ENCODE peak calls at places on chromosomes 6 and 20, in seven cellular contexts. C is body of pancreas; X is left lung; Y is esophagus muscularis mucosa; W is heart left ventricle; P is mesenchymal stem cell; R is CD8-positive, alpha-beta T cell. K is an unnamed sample.

GRCh38 chr20:48819813-48820648 is 7.8 kb downstream of the PREX1 start:
- DNase-seq in W (no peak), Y (no peak), R (no peak), P (no peak), X (no peak), C (no peak), K (no peak)

GRCh38 chr6:6648659-6649343 is 60.3 kb downstream of the LY86 start:
- DNase-seq in C (no peak), P (no peak), Y (no peak), R (no peak), W (no peak), X (no peak), K (no peak)

GRCh38 chr20:63775096-63775978 is 35.8 kb downstream of the SLC2A4RG start:
- DNase-seq in X (peak; percentile 81), R (peak; percentile 42), C (no peak), Y (no peak), W (peak; percentile 44), P (peak; percentile 45), K (peak; percentile 57)

GRCh38 chr6:63268574-63268973 is 51.2 kb downstream of the LGSN start:
- DNase-seq in Y (no peak), X (no peak), C (no peak), R (no peak), W (no peak), P (no peak), K (no peak)

GRCh38 chr6:129641344-129641743 is 68.6 kb downstream of the ARHGAP18 start:
- DNase-seq in C (no peak), R (no peak), Y (no peak), X (no peak), W (no peak), P (peak; percentile 75), K (no peak)

GRCh38 chr20:38617011-38617829 is 15.6 kb downstream of the ARHGAP40 start:
- DNase-seq in P (peak; percentile 8), W (no peak), C (no peak), R (no peak), X (no peak), Y (no peak), K (no peak)

GRCh38 chr20:47675190-47676142 is 109.8 kb downstream of the SULF2 start:
- DNase-seq in X (no peak), R (no peak), Y (no peak), W (no peak), C (no peak), P (no peak), K (no peak)

GRCh38 chr6:73340048-73340447 is 14.0 kb downstream of the DPPA5 start:
- DNase-seq in C (no peak), P (no peak), Y (no peak), W (no peak), R (no peak), X (no peak), K (no peak)

GRCh38 chr6:113642714-113643442 is 214.3 kb upstream of the MARCKS start:
- DNase-seq in Y (no peak), C (peak; percentile 98), P (no peak), W (peak; percentile 24), R (no peak), X (no peak), K (no peak)

GRCh38 chr20:11060423-11061205 is 386.8 kb upstream of the JAG1 start:
- DNase-seq in Y (no peak), W (no peak), R (no peak), P (no peak), X (no peak), C (no peak), K (no peak)

GRCh38 chr6:89792881-89793280 is 26.7 kb downstream of the MDN1 start:
- DNase-seq in C (no peak), Y (no peak), W (no peak), X (no peak), R (no peak), P (peak; percentile 44), K (peak; percentile 81)

DNA sequence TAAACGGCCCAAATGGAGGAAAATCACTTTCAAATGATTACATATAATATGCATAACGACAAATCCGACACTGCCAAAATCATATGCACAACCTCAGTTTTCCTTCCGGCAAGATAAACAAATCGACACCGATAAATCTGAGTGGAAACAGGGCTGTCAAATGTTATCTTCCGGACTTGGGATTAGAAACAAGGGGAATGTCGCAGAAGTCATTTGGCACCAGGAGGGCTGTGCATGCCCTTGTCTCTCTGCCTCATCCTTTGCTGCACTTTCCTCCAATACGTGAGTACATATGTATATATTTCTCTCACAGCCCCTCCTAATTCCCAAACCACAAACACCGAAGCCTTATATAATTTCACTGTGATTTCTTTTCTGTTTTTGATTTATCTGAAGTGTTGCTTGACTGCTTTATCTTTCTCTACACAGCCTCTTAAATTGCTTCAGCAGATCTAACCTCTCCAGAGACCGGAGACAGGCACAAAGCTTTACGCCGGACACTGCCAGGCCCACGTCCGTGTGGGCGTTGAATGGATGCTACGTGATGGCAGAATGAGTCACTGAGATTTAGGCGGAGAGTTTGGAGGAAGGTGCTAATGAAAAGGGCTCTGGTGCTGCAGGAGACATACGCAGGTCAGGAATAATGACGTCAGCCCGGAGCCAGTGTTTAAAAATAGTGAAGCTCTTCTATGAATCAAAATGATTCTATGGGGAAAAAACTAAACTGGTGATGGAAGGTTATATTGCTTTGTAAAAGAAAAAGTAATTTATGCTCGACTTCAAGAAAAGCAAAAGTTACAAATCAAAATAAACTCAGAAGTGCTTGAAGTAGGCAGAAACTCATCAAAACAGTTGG is 21.0 kb upstream of the PRELID3B start:
- DNase-seq in Y (no peak), C (peak; percentile 5), P (peak; percentile 35), W (peak; percentile 44), R (no peak), X (no peak), K (no peak)
- H3K4me3 ChIP-seq in Y (no peak overlapping the region), C (no peak overlapping the region), P (no peak overlapping the region), W (peak overlapping the region; percentile 18), R (no peak overlapping the region), X (no peak overlapping the region), K (no peak overlapping the region)

GRCh38 chr6:105745464-105746129 is 340.5 kb upstream of the PRDM1 start:
- DNase-seq in X (no peak), R (no peak), Y (no peak), P (no peak), W (no peak), C (no peak), K (no peak)
- H3K27me3 ChIP-seq in X (no peaks in the 10 kb centered on the region), R (no peaks in the 10 kb centered on the region), Y (no peaks in the 10 kb centered on the region), P (no peaks in the 10 kb centered on the region), W (no peaks in the 10 kb centered on the region), C (no peaks in the 10 kb centered on the region), K (no peaks in the 10 kb centered on the region)

GRCh38 chr6:107634147-107635057 is 144.5 kb downstream of the SOBP start:
- DNase-seq in X (no peak), C (no peak), W (peak; percentile 63), Y (no peak), R (peak; percentile 25), P (no peak), K (no peak)
- H3K4me3 ChIP-seq in X (no peak overlapping the region), C (no peak overlapping the region), W (no peak overlapping the region), Y (peak overlapping the region; percentile 51), R (peak overlapping the region; percentile 31), P (no peak overlapping the region), K (no peak overlapping the region)

DNA sequence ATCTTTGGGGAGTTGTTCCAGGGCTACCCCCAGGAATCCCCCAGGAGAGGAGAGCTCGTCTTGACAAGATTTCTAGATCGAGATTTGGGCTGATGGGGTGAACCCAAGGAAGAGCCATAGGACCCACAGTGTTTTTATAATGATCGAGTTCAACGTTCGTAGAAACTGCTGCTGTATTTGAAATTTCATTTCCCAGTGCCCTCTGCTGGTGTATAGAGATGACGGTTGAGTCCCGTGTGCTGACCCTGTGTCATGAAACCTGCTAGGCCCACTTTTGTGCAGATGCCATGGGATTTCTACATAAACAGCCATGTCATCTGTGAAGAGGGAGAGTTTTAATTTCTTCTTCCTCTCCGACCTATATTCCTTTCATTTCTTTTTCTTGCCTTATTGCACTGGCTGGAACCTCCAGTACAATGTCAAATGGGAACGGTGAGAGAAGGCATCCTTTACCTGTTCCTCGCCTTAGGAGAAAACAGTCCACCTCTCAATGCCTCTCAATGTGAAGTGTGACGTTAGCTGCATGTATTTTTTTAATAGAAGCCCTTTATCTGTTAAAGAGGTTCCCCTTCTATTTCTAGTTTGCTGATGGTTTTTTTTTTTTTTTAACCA is 28.6 kb upstream of the NTSR1 start:
- DNase-seq in P (no peak), C (no peak), R (no peak), Y (no peak), X (no peak), W (no peak), K (peak; percentile 64)
- H3K27me3 ChIP-seq in P (peaks cover 45% of the 10 kb centered on the region), C (no peaks in the 10 kb centered on the region), R (no peaks in the 10 kb centered on the region), Y (peaks cover 10% of the 10 kb centered on the region), X (no peaks in the 10 kb centered on the region), W (no peaks in the 10 kb centered on the region), K (no peaks in the 10 kb centered on the region)

GRCh38 chr6:41371461-41371991 is 36.1 kb downstream of the NCR2 start:
- DNase-seq in R (no peak), P (peak; percentile 80), Y (peak; percentile 91), C (peak; percentile 22), W (peak; percentile 70), X (peak; percentile 80), K (no peak)
- H3K4me3 ChIP-seq in R (peak overlapping the region; percentile 45), P (no peak overlapping the region), Y (peak overlapping the region; percentile 47), C (no peak overlapping the region), W (peak overlapping the region; percentile 24), X (no peak overlapping the region), K (no peak overlapping the region)